ENCODE peak calls at places on chromosomes 5 and 9, in seven cellular contexts. One of them, this sample, is unnamed.

GRCh38 chr9:106149956-106150355 is 455.6 kb downstream of the TMEM38B start:
- DNase-seq in NCI-H345: no peak
- DNase-seq in GM19239: no peak
- DNase-seq in endodermal cell: no peak
- DNase-seq in mesenteric fat pad: no peak
- DNase-seq in kidney tubule cell: no peak
- DNase-seq in HTR-8/SVneo: no peak
- DNase-seq in this sample: no peak

GRCh38 chr9:137851516-137852217 is 25.9 kb upstream of the CACNA1B start:
- DNase-seq in endodermal cell: peak
- DNase-seq in mesenteric fat pad: no peak
- DNase-seq in NCI-H345: no peak
- DNase-seq in GM19239: no peak
- DNase-seq in kidney tubule cell: no peak
- DNase-seq in HTR-8/SVneo: no peak
- DNase-seq in this sample: no peak

GRCh38 chr5:153447534-153447933 is 42.9 kb upstream of the GRIA1 start:
- DNase-seq in endodermal cell: no peak
- DNase-seq in kidney tubule cell: no peak
- DNase-seq in NCI-H345: no peak
- DNase-seq in HTR-8/SVneo: no peak
- DNase-seq in mesenteric fat pad: no peak
- DNase-seq in GM19239: no peak
- DNase-seq in this sample: no peak

GRCh38 chr5:79511945-79512493 is 1.9 kb downstream of the HOMER1 start:
- DNase-seq in endodermal cell: no peak
- DNase-seq in mesenteric fat pad: no peak
- DNase-seq in HTR-8/SVneo: no peak
- DNase-seq in GM19239: no peak
- DNase-seq in NCI-H345: no peak
- DNase-seq in kidney tubule cell: no peak
- DNase-seq in this sample: peak

GRCh38 chr9:89477395-89477794 is 20.5 kb downstream of the SEMA4D start:
- DNase-seq in HTR-8/SVneo: no peak
- DNase-seq in NCI-H345: no peak
- DNase-seq in mesenteric fat pad: no peak
- DNase-seq in GM19239: no peak
- DNase-seq in endodermal cell: no peak
- DNase-seq in kidney tubule cell: no peak
- DNase-seq in this sample: no peak

GRCh38 chr5:135289651-135290050 is 109.4 kb downstream of the MACROH2A1 start:
- DNase-seq in mesenteric fat pad: no peak
- DNase-seq in kidney tubule cell: no peak
- DNase-seq in NCI-H345: no peak
- DNase-seq in endodermal cell: no peak
- DNase-seq in GM19239: no peak
- DNase-seq in HTR-8/SVneo: no peak
- DNase-seq in this sample: no peak

GRCh38 chr5:127839072-127839471 is 135.9 kb downstream of the CCDC192 start:
- DNase-seq in NCI-H345: no peak
- DNase-seq in HTR-8/SVneo: no peak
- DNase-seq in endodermal cell: no peak
- DNase-seq in kidney tubule cell: no peak
- DNase-seq in mesenteric fat pad: no peak
- DNase-seq in GM19239: no peak
- DNase-seq in this sample: no peak

GRCh38 chr5:96896806-96897205 is 20.5 kb downstream of the ERAP2 start:
- DNase-seq in kidney tubule cell: no peak
- DNase-seq in GM19239: no peak
- DNase-seq in endodermal cell: no peak
- DNase-seq in mesenteric fat pad: no peak
- DNase-seq in HTR-8/SVneo: no peak
- DNase-seq in NCI-H345: no peak
- DNase-seq in this sample: no peak

This sample was measured in endothelial cell of umbilical vein.